ENCODE peak calls at places on chromosomes 4 and X, in five cellular contexts. H, K, R, F and A are unnamed samples.
A peak's percentile ranks its signal among the peaks of the same experiment; 100 is the strongest.

GRCh38 chrX:16138108-16138427 is 14.7 kb downstream of the GRPR start:
- DNase-seq in H (no peak), K (peak; percentile 8), R (no peak), F (no peak), A (no peak)

GRCh38 chr4:6200922-6201362 is 593 bp upstream of the JAKMIP1 start:
- DNase-seq in H (no peak), K (no peak), R (no peak), F (no peak), A (no peak)

GRCh38 chr4:100517864-100518341 is at the start of gene EMCN:
- DNase-seq in H (no peak), K (no peak), R (no peak), F (no peak), A (no peak)

GRCh38 chr4:84366111-84366510 is 133.0 kb downstream of the NKX6-1 start:
- DNase-seq in H (no peak), K (no peak), R (no peak), F (peak; percentile 53), A (no peak)

GRCh38 chrX:9211269-9211668 is 177.3 kb upstream of the FAM9B start:
- DNase-seq in H (no peak), K (no peak), R (no peak), F (no peak), A (no peak)

GRCh38 chrX:123475068-123475724 is 257.7 kb downstream of the THOC2 start:
- DNase-seq in H (no peak), K (no peak), R (no peak), F (peak; percentile 11), A (no peak)

GRCh38 chr4:82839624-82840023 is 41.0 kb upstream of the SCD5 start:
- DNase-seq in H (no peak), K (no peak), R (no peak), F (no peak), A (no peak)

GRCh38 chr4:47485047-47485692 is at the start of gene ATP10D:
- DNase-seq in H (peak; percentile 99), K (peak; percentile 83), R (peak; percentile 95), F (peak; percentile 94), A (peak; percentile 96)

GRCh38 chr4:16530688-16531635 is 304.7 kb upstream of the TAPT1 start:
- DNase-seq in H (no peak), K (no peak), R (no peak), F (no peak), A (no peak)

GRCh38 chr4:6549890-6550620 is 24.9 kb upstream of the MAN2B2 start:
- DNase-seq in H (no peak), K (no peak), R (no peak), F (no peak), A (no peak)

GRCh38 chrX:41923257-41923924 is at the start of gene CASK:
- DNase-seq in H (peak; percentile 96), K (peak; percentile 86), R (peak; percentile 90), F (peak; percentile 94), A (peak; percentile 94)

GRCh38 chr4:8198906-8199593 is at the start of gene SH3TC1:
- DNase-seq in H (peak; percentile 97), K (peak; percentile 85), R (peak; percentile 77), F (peak; percentile 95), A (no peak)

GRCh38 chrX:72254835-72255234 is 16.0 kb upstream of the ERCC6L start:
- DNase-seq in H (no peak), K (no peak), R (no peak), F (no peak), A (no peak)

GRCh38 chr4:56123051-56123450 is 174.3 kb downstream of the CEP135 start:
- DNase-seq in H (no peak), K (no peak), R (no peak), F (no peak), A (no peak)

GRCh38 chr4:99832313-99832712 is 15.7 kb downstream of the DAPP1 start:
- DNase-seq in H (no peak), K (no peak), R (no peak), F (peak; percentile 43), A (no peak)

GRCh38 chr4:35461931-35462659 is 782.2 kb downstream of the ARAP2 start:
- DNase-seq in H (peak; percentile 21), K (no peak), R (no peak), F (no peak), A (peak; percentile 50)

GRCh38 chr4:165838575-165838974 is 34.5 kb upstream of the TLL1 start:
- DNase-seq in H (no peak), K (no peak), R (no peak), F (no peak), A (no peak)

GRCh38 chr4:137644201-137644600 is 111.9 kb upstream of the PCDH18 start:
- DNase-seq in H (no peak), K (no peak), R (no peak), F (peak; percentile 19), A (no peak)

GRCh38 chr4:176011523-176011922 is 54.1 kb upstream of the WDR17 start:
- DNase-seq in H (no peak), K (no peak), R (no peak), F (peak; percentile 46), A (no peak)